ENCODE peak calls at places on chromosomes 12 and 14, in ten cellular contexts. K is HepG2, U is GM12878, J is K562, P is transverse colon, B is sigmoid colon, M is SK-N-SH, E is suprapubic skin, X is esophagus muscularis mucosa, S is H1. Q is an unnamed sample.

GRCh38 chr14:59788176-59788575 is 82.4 kb downstream of the RTN1 start:
- DNase-seq in K (no peak), U (no peak), J (no peak), P (no peak), B (no peak), M (no peak), E (no peak), X (no peak), S (no peak), Q (peak)

GRCh38 chr14:75339059-75339458 is 60.4 kb downstream of the FOS start:
- DNase-seq in K (no peak), U (no peak), J (no peak), P (no peak), B (no peak), M (no peak), E (no peak), X (no peak), S (no peak), Q (no peak)

GRCh38 chr14:98198385-98198784 is 1073.6 kb downstream of the BCL11B start:
- DNase-seq in K (no peak), U (no peak), J (no peak), P (peak), B (no peak), M (no peak), E (no peak), X (no peak), S (no peak), Q (no peak)

GRCh38 chr14:51897791-51898190 is 37.4 kb downstream of the GNG2 start:
- DNase-seq in K (no peak), U (no peak), J (no peak), P (no peak), B (no peak), M (no peak), E (no peak), X (no peak), S (no peak), Q (no peak)

GRCh38 chr12:7079826-7080125 is 12.5 kb downstream of the C1R start:
- DNase-seq in K (no peak), U (no peak), J (no peak), P (no peak), B (no peak), M (no peak), E (no peak), X (no peak), S (no peak), Q (no peak)

GRCh38 chr12:55067701-55068100 is 47.9 kb downstream of the NEUROD4 start:
- DNase-seq in K (no peak), U (no peak), J (no peak), P (no peak), B (no peak), M (no peak), E (no peak), X (no peak), S (no peak), Q (no peak)

GRCh38 chr14:20434701-20435453 is 1.1 kb downstream of the KLHL33 start:
- DNase-seq in K (no peak), U (no peak), J (no peak), P (peak), B (peak), M (no peak), E (no peak), X (no peak), S (no peak), Q (no peak)

GRCh38 chr12:132186857-132187620 is 42.8 kb downstream of the NOC4L start:
- DNase-seq in K (no peak), U (no peak), J (no peak), P (no peak), B (no peak), M (no peak), E (no peak), X (no peak), S (no peak), Q (no peak)

GRCh38 chr12:111408686-111409402 is 3.1 kb downstream of the SH2B3 start:
- DNase-seq in K (no peak), U (no peak), J (no peak), P (no peak), B (no peak), M (no peak), E (no peak), X (no peak), S (no peak), Q (no peak)

GRCh38 chr14:31154956-31155355 is 52.6 kb downstream of the HECTD1 start:
- DNase-seq in K (no peak), U (no peak), J (no peak), P (no peak), B (no peak), M (no peak), E (no peak), X (no peak), S (no peak), Q (no peak)

GRCh38 chr12:121762269-121762668 is 31.2 kb downstream of the RHOF start:
- DNase-seq in K (no peak), U (no peak), J (no peak), P (no peak), B (no peak), M (no peak), E (no peak), X (no peak), S (no peak), Q (no peak)

GRCh38 chr12:15423629-15424028 is 101.3 kb downstream of the PTPRO start:
- DNase-seq in K (no peak), U (no peak), J (no peak), P (no peak), B (no peak), M (no peak), E (no peak), X (no peak), S (no peak), Q (no peak)

GRCh38 chr14:80211143-80212024 is at the start of gene DIO2:
- DNase-seq in K (no peak), U (no peak), J (no peak), P (no peak), B (no peak), M (no peak), E (peak), X (no peak), S (no peak), Q (no peak)

GRCh38 chr14:57009585-57010515 is 199.6 kb upstream of the OTX2 start:
- DNase-seq in K (no peak), U (no peak), J (peak), P (no peak), B (no peak), M (peak), E (no peak), X (no peak), S (no peak), Q (no peak)

GRCh38 chr12:121240484-121241202 is 30.7 kb downstream of the P2RX4 start:
- DNase-seq in K (no peak), U (no peak), J (peak), P (peak), B (peak), M (no peak), E (peak), X (peak), S (no peak), Q (peak)

GRCh38 chr12:26116829-26117228 is 8.0 kb downstream of the BHLHE41 start:
- DNase-seq in K (no peak), U (no peak), J (peak), P (no peak), B (no peak), M (no peak), E (no peak), X (no peak), S (no peak), Q (no peak)

GRCh38 chr12:26120561-26121274 is 4.1 kb downstream of the BHLHE41 start:
- DNase-seq in K (no peak), U (no peak), J (no peak), P (no peak), B (no peak), M (no peak), E (no peak), X (peak), S (no peak), Q (no peak)

GRCh38 chr12:26119391-26119981 is 5.4 kb downstream of the BHLHE41 start:
- DNase-seq in K (peak), U (no peak), J (no peak), P (no peak), B (no peak), M (peak), E (no peak), X (no peak), S (no peak), Q (no peak)

GRCh38 chr12:26117321-26117720 is 7.5 kb downstream of the BHLHE41 start:
- DNase-seq in K (no peak), U (no peak), J (no peak), P (no peak), B (no peak), M (no peak), E (no peak), X (no peak), S (no peak), Q (no peak)

DNA sequence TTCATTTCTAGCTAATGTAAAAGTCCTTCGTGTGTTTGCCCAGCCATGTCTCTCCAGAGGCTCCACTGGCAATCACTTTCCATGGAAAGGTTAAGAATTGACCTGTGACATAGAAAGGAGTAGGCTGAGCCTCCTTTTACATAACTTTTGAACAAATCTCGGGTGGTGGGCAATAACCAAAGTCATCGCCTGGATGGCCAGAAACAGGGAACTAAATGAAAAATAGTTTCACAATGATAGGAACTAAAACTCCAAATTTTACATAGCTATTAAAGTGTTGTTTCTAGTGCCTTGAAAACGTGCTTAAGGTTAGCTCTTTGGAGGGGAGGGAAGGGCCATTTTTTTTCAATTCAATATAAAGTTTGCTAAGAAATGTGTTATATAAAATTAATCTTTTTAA is 6.5 kb downstream of the BHLHE41 start:
- DNase-seq in K (no peak), U (no peak), J (no peak), P (no peak), B (no peak), M (no peak), E (no peak), X (no peak), S (no peak), Q (no peak)
- H3K27ac ChIP-seq in K (no peak), U (no peak), J (no peak), P (peak), B (peak), M (no peak), E (no peak), X (peak), S (no peak), Q (peak)

GRCh38 chr12:41224066-41224465 is 35.9 kb downstream of the PDZRN4 start:
- DNase-seq in K (no peak), U (no peak), J (no peak), P (no peak), B (no peak), M (no peak), E (no peak), X (no peak), S (no peak), Q (no peak)
- TF ChIP-seq POLR2AphosphoS5 in K (no peak), U (no peak), J (no peak), P (no peak), B (no peak), M (no peak), E (no peak), X (no peak), S (no peak), Q (no peak)

DNA sequence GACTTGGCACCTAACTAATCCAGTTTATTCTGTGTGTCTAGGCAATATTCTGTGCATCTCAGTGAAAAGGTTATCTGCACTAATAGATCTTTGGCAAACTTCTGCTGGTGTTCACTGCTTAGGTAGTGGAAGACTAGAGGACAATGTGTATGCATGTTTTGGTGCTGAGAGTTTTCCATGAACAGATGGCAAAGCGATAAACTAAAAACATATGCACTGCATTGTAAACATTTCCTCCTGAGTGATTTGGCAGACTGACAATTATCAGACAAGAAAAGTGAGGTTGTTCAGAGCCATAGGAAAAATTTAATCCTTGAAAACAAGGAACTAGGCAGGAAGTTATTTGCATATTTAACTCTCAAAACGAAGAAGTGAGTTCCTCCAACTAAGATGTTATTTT is 400.4 kb downstream of the ATP23 start:
- DNase-seq in K (no peak), U (no peak), J (no peak), P (no peak), B (no peak), M (no peak), E (no peak), X (no peak), S (no peak), Q (no peak)
- TF ChIP-seq EP300 in K (no peak), U (no peak), J (no peak), P (no peak), B (no peak), M (no peak), E (no peak), X (no peak), S (no peak), Q (no peak)

DNA sequence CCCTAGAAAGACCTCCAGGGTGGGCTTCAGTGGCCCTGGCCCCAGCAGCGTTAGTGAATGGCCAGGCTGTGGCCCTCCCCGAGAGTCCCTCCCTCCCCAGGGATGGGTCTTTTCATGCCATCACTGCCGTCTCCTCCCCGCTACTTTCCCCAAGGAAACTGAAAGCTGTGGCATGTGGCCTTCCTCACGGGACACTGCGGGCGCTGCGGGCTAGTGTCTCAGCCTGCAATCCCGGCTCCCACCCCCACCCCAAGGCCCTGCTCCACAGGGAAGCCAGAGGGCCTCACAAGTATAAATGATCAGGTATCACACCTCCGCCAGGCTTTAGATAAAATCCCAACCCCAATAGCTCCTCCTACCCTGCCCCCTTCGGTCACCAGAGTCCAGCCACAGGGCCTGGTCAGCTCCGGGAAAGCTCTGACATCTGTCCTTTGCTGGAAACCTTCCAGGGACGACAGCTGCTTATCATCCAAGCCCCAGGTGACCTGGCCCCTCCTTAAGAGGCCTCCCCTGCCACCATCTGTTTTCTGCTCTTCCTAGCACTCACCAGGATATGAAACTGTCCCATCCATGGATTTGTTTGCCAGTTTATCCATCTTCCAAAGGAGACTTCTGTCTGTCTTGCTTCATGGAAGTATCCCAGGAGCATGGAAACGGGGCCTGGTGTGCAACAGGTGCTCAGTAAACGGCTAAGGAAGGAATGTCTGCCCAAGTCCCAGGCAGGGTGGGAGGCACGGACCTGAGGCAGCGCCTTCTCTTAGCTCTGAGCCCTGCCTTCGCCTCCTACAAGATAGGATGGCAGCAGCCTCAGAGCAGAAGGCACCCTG is 31.6 kb downstream of the CCDC85C start:
- DNase-seq in K (no peak), U (no peak), J (peak), P (peak), B (no peak), M (peak), E (no peak), X (no peak), S (no peak), Q (no peak)
- H3K27ac ChIP-seq in K (peak), U (no peak), J (no peak), P (peak), B (peak), M (peak), E (peak), X (peak), S (no peak), Q (peak)

DNA sequence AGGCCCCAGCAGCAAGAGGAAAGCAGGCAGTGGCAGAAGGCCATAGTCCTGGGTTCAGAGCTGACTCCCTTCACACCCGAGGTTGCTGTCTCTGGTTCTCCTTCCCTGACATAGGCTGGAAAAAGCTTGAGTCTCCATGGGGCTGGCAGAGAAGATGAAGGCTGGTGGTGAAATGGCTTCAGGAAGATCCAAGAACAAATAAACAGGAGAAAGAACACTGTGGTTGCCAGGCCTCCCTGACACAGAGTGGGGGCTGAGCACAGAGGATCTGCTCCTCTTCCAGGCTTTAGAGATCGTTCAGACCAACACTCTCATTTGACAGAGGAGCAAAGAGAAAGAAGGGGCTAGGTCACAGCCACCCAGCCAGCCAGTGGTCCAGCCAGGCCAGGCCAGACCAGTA is 14.3 kb downstream of the HDAC7 start:
- DNase-seq in K (no peak), U (no peak), J (no peak), P (no peak), B (no peak), M (no peak), E (peak), X (no peak), S (no peak), Q (no peak)
- TF ChIP-seq POLR2AphosphoS5 in K (no peak), U (no peak), J (no peak), P (no peak), B (peak), M (no peak), E (no peak), X (peak), S (no peak), Q (no peak)

GRCh38 chr12:109697877-109698468 is 15.7 kb upstream of the FAM222A start:
- DNase-seq in K (no peak), U (no peak), J (peak), P (no peak), B (no peak), M (no peak), E (no peak), X (no peak), S (no peak), Q (no peak)

GRCh38 chr12:109695961-109696461 is 17.6 kb upstream of the FAM222A start:
- DNase-seq in K (peak), U (no peak), J (peak), P (no peak), B (no peak), M (no peak), E (no peak), X (no peak), S (no peak), Q (no peak)

GRCh38 chr12:109695420-109695819 is 18.2 kb upstream of the FAM222A start:
- DNase-seq in K (no peak), U (no peak), J (no peak), P (no peak), B (no peak), M (no peak), E (no peak), X (no peak), S (no peak), Q (no peak)

GRCh38 chr12:109697270-109697553 is 16.4 kb upstream of the FAM222A start:
- DNase-seq in K (no peak), U (no peak), J (no peak), P (no peak), B (no peak), M (no peak), E (no peak), X (no peak), S (no peak), Q (no peak)

GRCh38 chr12:109696485-109697269 is 16.9 kb upstream of the FAM222A start:
- DNase-seq in K (peak), U (no peak), J (peak), P (no peak), B (no peak), M (no peak), E (no peak), X (no peak), S (no peak), Q (no peak)
- TF ChIP-seq EP300 in K (no peak), U (no peak), J (no peak), P (no peak), B (no peak), M (no peak), E (no peak), X (no peak), S (no peak), Q (no peak)

DNA sequence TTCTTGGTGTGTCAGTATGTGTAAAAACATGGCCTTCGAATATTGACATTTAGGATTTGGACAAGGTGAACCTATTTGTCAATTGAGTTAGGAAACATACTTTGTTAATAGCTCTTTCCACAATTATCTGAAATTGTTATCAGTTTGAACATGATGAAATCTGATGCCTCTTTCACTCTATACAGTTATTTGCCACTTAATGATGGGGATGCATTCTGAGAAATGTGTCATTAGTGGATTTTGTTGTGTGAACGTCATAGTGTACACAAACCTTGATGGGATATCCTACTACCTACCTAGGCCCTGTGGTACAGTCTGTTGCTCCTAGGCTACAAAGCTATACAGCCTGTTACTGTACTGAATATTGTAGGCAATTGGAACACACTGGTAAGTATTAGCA is 4.8 kb downstream of the TULP3 start:
- DNase-seq in K (no peak), U (no peak), J (no peak), P (no peak), B (no peak), M (no peak), E (no peak), X (no peak), S (no peak), Q (no peak)
- H3K27ac ChIP-seq in K (peak), U (no peak), J (no peak), P (no peak), B (peak), M (no peak), E (peak), X (no peak), S (no peak), Q (peak)

GRCh38 chr12:53985900-53986685 is 1.1 kb downstream of the HOXC10 start:
- DNase-seq in K (no peak), U (no peak), J (no peak), P (no peak), B (no peak), M (peak), E (no peak), X (no peak), S (no peak), Q (no peak)

GRCh38 chr12:53986686-53987180 is 1.8 kb downstream of the HOXC10 start:
- DNase-seq in K (no peak), U (no peak), J (no peak), P (no peak), B (no peak), M (no peak), E (no peak), X (no peak), S (no peak), Q (no peak)

GRCh38 chr12:53983580-53984572 is 1.1 kb upstream of the HOXC10 start:
- DNase-seq in K (no peak), U (no peak), J (no peak), P (no peak), B (no peak), M (no peak), E (peak), X (no peak), S (no peak), Q (no peak)

GRCh38 chr12:53985358-53985899 is 483 bp downstream of the HOXC10 start:
- DNase-seq in K (no peak), U (no peak), J (no peak), P (no peak), B (no peak), M (peak), E (no peak), X (no peak), S (no peak), Q (no peak)

DNA sequence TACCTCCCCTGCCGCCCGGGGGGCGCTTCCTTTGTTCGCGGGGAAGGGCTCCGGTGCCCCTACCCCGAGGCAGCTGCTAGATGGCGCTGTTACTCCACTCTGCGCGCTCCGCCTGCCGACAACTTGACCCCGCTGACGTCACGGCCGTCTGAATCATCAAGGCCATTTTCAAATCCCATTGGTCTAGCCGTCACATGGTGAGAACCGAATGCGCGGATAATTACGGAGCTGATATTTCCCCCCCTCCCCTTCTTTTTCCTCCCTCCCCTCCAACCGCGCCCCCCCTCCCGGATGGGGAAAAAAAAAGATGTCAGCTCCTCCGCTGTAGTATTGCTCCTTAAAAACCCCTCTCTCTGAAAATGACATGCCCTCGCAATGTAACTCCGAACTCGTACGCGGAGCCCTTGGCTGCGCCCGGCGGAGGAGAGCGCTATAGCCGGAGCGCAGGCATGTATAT is at the start of gene HOXC10:
- DNase-seq in K (peak), U (peak), J (peak), P (peak), B (peak), M (peak), E (peak), X (peak), S (no peak), Q (peak)
- TF ChIP-seq POLR2AphosphoS5 in K (no peak), U (no peak), J (no peak), P (no peak), B (no peak), M (no peak), E (no peak), X (peak), S (no peak), Q (no peak)

Q was measured in stomach.